ENCODE peak calls at places on chromosomes 16 and 17, in ten cellular contexts. One of them, this sample, is unnamed.

GRCh38 chr16:35599429-35600165 is 2140.2 kb downstream of the TP53TG3F start:
- DNase-seq in A549: no peak
- DNase-seq in HTR-8/SVneo: no peak
- DNase-seq in aorta: no peak
- DNase-seq in activated gamma-delta T cell treated with anti-CD3 and anti-CD28 coated beads, Interleukin-2, amount 50 U/mL, for 16 hours: no peak
- DNase-seq in kidney epithelial cell: no peak
- DNase-seq in WTC11: no peak
- DNase-seq in AG20443: no peak
- DNase-seq in stimulated activated CD4-positive, alpha-beta T cell treated with anti-CD3 and anti-CD28 coated beads, Interleukin-4, amount 100 ng/mL, for 24 hours: no peak
- DNase-seq in activated T-cell treated with anti-CD3 and anti-CD28 coated beads, Interleukin-2, amount 50 U/mL, for 24 hours: no peak
- DNase-seq in this sample: no peak

GRCh38 chr17:43217614-43218087 is 6.0 kb downstream of the TMEM106A start:
- DNase-seq in aorta: no peak
- DNase-seq in A549: no peak
- DNase-seq in activated T-cell treated with anti-CD3 and anti-CD28 coated beads, Interleukin-2, amount 50 U/mL, for 24 hours: peak
- DNase-seq in activated gamma-delta T cell treated with anti-CD3 and anti-CD28 coated beads, Interleukin-2, amount 50 U/mL, for 16 hours: no peak
- DNase-seq in WTC11: no peak
- DNase-seq in AG20443: no peak
- DNase-seq in HTR-8/SVneo: no peak
- DNase-seq in stimulated activated CD4-positive, alpha-beta T cell treated with anti-CD3 and anti-CD28 coated beads, Interleukin-4, amount 100 ng/mL, for 24 hours: peak
- DNase-seq in kidney epithelial cell: no peak
- DNase-seq in this sample: no peak

GRCh38 chr16:72203401-72203800 is 31.4 kb upstream of the PMFBP1 start:
- DNase-seq in activated gamma-delta T cell treated with anti-CD3 and anti-CD28 coated beads, Interleukin-2, amount 50 U/mL, for 16 hours: no peak
- DNase-seq in aorta: no peak
- DNase-seq in kidney epithelial cell: no peak
- DNase-seq in HTR-8/SVneo: peak
- DNase-seq in stimulated activated CD4-positive, alpha-beta T cell treated with anti-CD3 and anti-CD28 coated beads, Interleukin-4, amount 100 ng/mL, for 24 hours: no peak
- DNase-seq in AG20443: peak
- DNase-seq in activated T-cell treated with anti-CD3 and anti-CD28 coated beads, Interleukin-2, amount 50 U/mL, for 24 hours: no peak
- DNase-seq in WTC11: no peak
- DNase-seq in A549: no peak
- DNase-seq in this sample: peak

GRCh38 chr17:45430738-45431530 is 1.7 kb downstream of the ARHGAP27 start:
- DNase-seq in HTR-8/SVneo: no peak
- DNase-seq in stimulated activated CD4-positive, alpha-beta T cell treated with anti-CD3 and anti-CD28 coated beads, Interleukin-4, amount 100 ng/mL, for 24 hours: peak
- DNase-seq in aorta: peak
- DNase-seq in kidney epithelial cell: no peak
- DNase-seq in activated T-cell treated with anti-CD3 and anti-CD28 coated beads, Interleukin-2, amount 50 U/mL, for 24 hours: peak
- DNase-seq in WTC11: peak
- DNase-seq in activated gamma-delta T cell treated with anti-CD3 and anti-CD28 coated beads, Interleukin-2, amount 50 U/mL, for 16 hours: no peak
- DNase-seq in A549: no peak
- DNase-seq in AG20443: peak
- DNase-seq in this sample: peak

GRCh38 chr17:71494456-71494855 is 626.4 kb upstream of the SOX9 start:
- DNase-seq in activated gamma-delta T cell treated with anti-CD3 and anti-CD28 coated beads, Interleukin-2, amount 50 U/mL, for 16 hours: no peak
- DNase-seq in aorta: no peak
- DNase-seq in HTR-8/SVneo: no peak
- DNase-seq in activated T-cell treated with anti-CD3 and anti-CD28 coated beads, Interleukin-2, amount 50 U/mL, for 24 hours: no peak
- DNase-seq in WTC11: no peak
- DNase-seq in A549: no peak
- DNase-seq in AG20443: peak
- DNase-seq in stimulated activated CD4-positive, alpha-beta T cell treated with anti-CD3 and anti-CD28 coated beads, Interleukin-4, amount 100 ng/mL, for 24 hours: no peak
- DNase-seq in kidney epithelial cell: no peak
- DNase-seq in this sample: no peak

GRCh38 chr16:28218109-28218508 is 6.3 kb upstream of the XPO6 start:
- DNase-seq in activated T-cell treated with anti-CD3 and anti-CD28 coated beads, Interleukin-2, amount 50 U/mL, for 24 hours: peak
- DNase-seq in activated gamma-delta T cell treated with anti-CD3 and anti-CD28 coated beads, Interleukin-2, amount 50 U/mL, for 16 hours: peak
- DNase-seq in stimulated activated CD4-positive, alpha-beta T cell treated with anti-CD3 and anti-CD28 coated beads, Interleukin-4, amount 100 ng/mL, for 24 hours: peak
- DNase-seq in AG20443: peak
- DNase-seq in WTC11: peak
- DNase-seq in aorta: no peak
- DNase-seq in A549: peak
- DNase-seq in HTR-8/SVneo: peak
- DNase-seq in kidney epithelial cell: no peak
- DNase-seq in this sample: peak

GRCh38 chr17:7883781-7884386 is 4.7 kb upstream of the CHD3 start:
- DNase-seq in WTC11: no peak
- DNase-seq in kidney epithelial cell: no peak
- DNase-seq in stimulated activated CD4-positive, alpha-beta T cell treated with anti-CD3 and anti-CD28 coated beads, Interleukin-4, amount 100 ng/mL, for 24 hours: peak
- DNase-seq in A549: peak
- DNase-seq in activated gamma-delta T cell treated with anti-CD3 and anti-CD28 coated beads, Interleukin-2, amount 50 U/mL, for 16 hours: no peak
- DNase-seq in HTR-8/SVneo: peak
- DNase-seq in activated T-cell treated with anti-CD3 and anti-CD28 coated beads, Interleukin-2, amount 50 U/mL, for 24 hours: no peak
- DNase-seq in AG20443: peak
- DNase-seq in aorta: no peak
- DNase-seq in this sample: peak

GRCh38 chr17:9755083-9755482 is 36.3 kb downstream of the DHRS7C start:
- DNase-seq in aorta: no peak
- DNase-seq in A549: peak
- DNase-seq in activated T-cell treated with anti-CD3 and anti-CD28 coated beads, Interleukin-2, amount 50 U/mL, for 24 hours: no peak
- DNase-seq in WTC11: no peak
- DNase-seq in AG20443: no peak
- DNase-seq in HTR-8/SVneo: no peak
- DNase-seq in kidney epithelial cell: no peak
- DNase-seq in activated gamma-delta T cell treated with anti-CD3 and anti-CD28 coated beads, Interleukin-2, amount 50 U/mL, for 16 hours: no peak
- DNase-seq in stimulated activated CD4-positive, alpha-beta T cell treated with anti-CD3 and anti-CD28 coated beads, Interleukin-4, amount 100 ng/mL, for 24 hours: no peak
- DNase-seq in this sample: no peak

GRCh38 chr16:67663151-67663876 is 2.6 kb downstream of the PARD6A start:
- DNase-seq in WTC11: peak
- DNase-seq in kidney epithelial cell: no peak
- DNase-seq in aorta: peak
- DNase-seq in AG20443: no peak
- DNase-seq in HTR-8/SVneo: no peak
- DNase-seq in activated gamma-delta T cell treated with anti-CD3 and anti-CD28 coated beads, Interleukin-2, amount 50 U/mL, for 16 hours: no peak
- DNase-seq in A549: peak
- DNase-seq in stimulated activated CD4-positive, alpha-beta T cell treated with anti-CD3 and anti-CD28 coated beads, Interleukin-4, amount 100 ng/mL, for 24 hours: peak
- DNase-seq in activated T-cell treated with anti-CD3 and anti-CD28 coated beads, Interleukin-2, amount 50 U/mL, for 24 hours: no peak
- DNase-seq in this sample: no peak

GRCh38 chr16:64133396-64133795 is 988.5 kb downstream of the CDH11 start:
- DNase-seq in kidney epithelial cell: no peak
- DNase-seq in activated T-cell treated with anti-CD3 and anti-CD28 coated beads, Interleukin-2, amount 50 U/mL, for 24 hours: no peak
- DNase-seq in AG20443: no peak
- DNase-seq in aorta: no peak
- DNase-seq in A549: no peak
- DNase-seq in activated gamma-delta T cell treated with anti-CD3 and anti-CD28 coated beads, Interleukin-2, amount 50 U/mL, for 16 hours: no peak
- DNase-seq in stimulated activated CD4-positive, alpha-beta T cell treated with anti-CD3 and anti-CD28 coated beads, Interleukin-4, amount 100 ng/mL, for 24 hours: no peak
- DNase-seq in HTR-8/SVneo: no peak
- DNase-seq in WTC11: no peak
- DNase-seq in this sample: no peak

GRCh38 chr17:17422641-17423040 is 54.2 kb upstream of the MED9 start:
- DNase-seq in A549: no peak
- DNase-seq in activated T-cell treated with anti-CD3 and anti-CD28 coated beads, Interleukin-2, amount 50 U/mL, for 24 hours: no peak
- DNase-seq in AG20443: no peak
- DNase-seq in aorta: no peak
- DNase-seq in WTC11: no peak
- DNase-seq in activated gamma-delta T cell treated with anti-CD3 and anti-CD28 coated beads, Interleukin-2, amount 50 U/mL, for 16 hours: no peak
- DNase-seq in kidney epithelial cell: no peak
- DNase-seq in HTR-8/SVneo: no peak
- DNase-seq in stimulated activated CD4-positive, alpha-beta T cell treated with anti-CD3 and anti-CD28 coated beads, Interleukin-4, amount 100 ng/mL, for 24 hours: no peak
- DNase-seq in this sample: no peak

GRCh38 chr16:24526701-24527470 is 12.5 kb upstream of the RBBP6 start:
- DNase-seq in HTR-8/SVneo: no peak
- DNase-seq in WTC11: no peak
- DNase-seq in aorta: no peak
- DNase-seq in kidney epithelial cell: no peak
- DNase-seq in stimulated activated CD4-positive, alpha-beta T cell treated with anti-CD3 and anti-CD28 coated beads, Interleukin-4, amount 100 ng/mL, for 24 hours: no peak
- DNase-seq in AG20443: no peak
- DNase-seq in activated T-cell treated with anti-CD3 and anti-CD28 coated beads, Interleukin-2, amount 50 U/mL, for 24 hours: no peak
- DNase-seq in A549: no peak
- DNase-seq in activated gamma-delta T cell treated with anti-CD3 and anti-CD28 coated beads, Interleukin-2, amount 50 U/mL, for 16 hours: no peak
- DNase-seq in this sample: no peak

GRCh38 chr16:87002717-87003413 is 314.3 kb downstream of the C16orf95 start:
- DNase-seq in A549: no peak
- DNase-seq in aorta: no peak
- DNase-seq in AG20443: peak
- DNase-seq in activated T-cell treated with anti-CD3 and anti-CD28 coated beads, Interleukin-2, amount 50 U/mL, for 24 hours: no peak
- DNase-seq in HTR-8/SVneo: no peak
- DNase-seq in activated gamma-delta T cell treated with anti-CD3 and anti-CD28 coated beads, Interleukin-2, amount 50 U/mL, for 16 hours: no peak
- DNase-seq in stimulated activated CD4-positive, alpha-beta T cell treated with anti-CD3 and anti-CD28 coated beads, Interleukin-4, amount 100 ng/mL, for 24 hours: no peak
- DNase-seq in kidney epithelial cell: no peak
- DNase-seq in WTC11: no peak
- DNase-seq in this sample: no peak

GRCh38 chr17:2405247-2405926 is 4.5 kb upstream of the MNT start:
- DNase-seq in activated gamma-delta T cell treated with anti-CD3 and anti-CD28 coated beads, Interleukin-2, amount 50 U/mL, for 16 hours: no peak
- DNase-seq in aorta: no peak
- DNase-seq in kidney epithelial cell: no peak
- DNase-seq in HTR-8/SVneo: no peak
- DNase-seq in AG20443: peak
- DNase-seq in WTC11: no peak
- DNase-seq in activated T-cell treated with anti-CD3 and anti-CD28 coated beads, Interleukin-2, amount 50 U/mL, for 24 hours: no peak
- DNase-seq in stimulated activated CD4-positive, alpha-beta T cell treated with anti-CD3 and anti-CD28 coated beads, Interleukin-4, amount 100 ng/mL, for 24 hours: no peak
- DNase-seq in A549: peak
- DNase-seq in this sample: no peak

GRCh38 chr16:54554581-54554980 is 268.0 kb upstream of the IRX3 start:
- DNase-seq in activated T-cell treated with anti-CD3 and anti-CD28 coated beads, Interleukin-2, amount 50 U/mL, for 24 hours: no peak
- DNase-seq in activated gamma-delta T cell treated with anti-CD3 and anti-CD28 coated beads, Interleukin-2, amount 50 U/mL, for 16 hours: no peak
- DNase-seq in kidney epithelial cell: no peak
- DNase-seq in aorta: no peak
- DNase-seq in stimulated activated CD4-positive, alpha-beta T cell treated with anti-CD3 and anti-CD28 coated beads, Interleukin-4, amount 100 ng/mL, for 24 hours: no peak
- DNase-seq in WTC11: no peak
- DNase-seq in AG20443: no peak
- DNase-seq in HTR-8/SVneo: no peak
- DNase-seq in A549: no peak
- DNase-seq in this sample: no peak

GRCh38 chr17:81392909-81393654 is 2.2 kb upstream of the BAHCC1 start:
- DNase-seq in activated T-cell treated with anti-CD3 and anti-CD28 coated beads, Interleukin-2, amount 50 U/mL, for 24 hours: no peak
- DNase-seq in AG20443: no peak
- DNase-seq in A549: no peak
- DNase-seq in WTC11: peak
- DNase-seq in aorta: no peak
- DNase-seq in activated gamma-delta T cell treated with anti-CD3 and anti-CD28 coated beads, Interleukin-2, amount 50 U/mL, for 16 hours: no peak
- DNase-seq in kidney epithelial cell: no peak
- DNase-seq in stimulated activated CD4-positive, alpha-beta T cell treated with anti-CD3 and anti-CD28 coated beads, Interleukin-4, amount 100 ng/mL, for 24 hours: no peak
- DNase-seq in HTR-8/SVneo: no peak
- DNase-seq in this sample: no peak

GRCh38 chr16:48117217-48118105 is 38.3 kb downstream of the ABCC12 start:
- DNase-seq in A549: peak
- DNase-seq in aorta: no peak
- DNase-seq in HTR-8/SVneo: peak
- DNase-seq in AG20443: peak
- DNase-seq in activated gamma-delta T cell treated with anti-CD3 and anti-CD28 coated beads, Interleukin-2, amount 50 U/mL, for 16 hours: peak
- DNase-seq in activated T-cell treated with anti-CD3 and anti-CD28 coated beads, Interleukin-2, amount 50 U/mL, for 24 hours: peak
- DNase-seq in kidney epithelial cell: no peak
- DNase-seq in WTC11: peak
- DNase-seq in stimulated activated CD4-positive, alpha-beta T cell treated with anti-CD3 and anti-CD28 coated beads, Interleukin-4, amount 100 ng/mL, for 24 hours: peak
- DNase-seq in this sample: peak

GRCh38 chr17:74864297-74864865 is 4.7 kb upstream of the GRIN2C start:
- DNase-seq in HTR-8/SVneo: no peak
- DNase-seq in aorta: no peak
- DNase-seq in stimulated activated CD4-positive, alpha-beta T cell treated with anti-CD3 and anti-CD28 coated beads, Interleukin-4, amount 100 ng/mL, for 24 hours: no peak
- DNase-seq in WTC11: no peak
- DNase-seq in activated T-cell treated with anti-CD3 and anti-CD28 coated beads, Interleukin-2, amount 50 U/mL, for 24 hours: no peak
- DNase-seq in activated gamma-delta T cell treated with anti-CD3 and anti-CD28 coated beads, Interleukin-2, amount 50 U/mL, for 16 hours: no peak
- DNase-seq in A549: no peak
- DNase-seq in kidney epithelial cell: no peak
- DNase-seq in AG20443: no peak
- DNase-seq in this sample: no peak

GRCh38 chr17:57092171-57092570 is 7.1 kb downstream of the AKAP1 start:
- DNase-seq in HTR-8/SVneo: no peak
- DNase-seq in AG20443: peak
- DNase-seq in stimulated activated CD4-positive, alpha-beta T cell treated with anti-CD3 and anti-CD28 coated beads, Interleukin-4, amount 100 ng/mL, for 24 hours: no peak
- DNase-seq in kidney epithelial cell: no peak
- DNase-seq in WTC11: no peak
- DNase-seq in A549: no peak
- DNase-seq in activated gamma-delta T cell treated with anti-CD3 and anti-CD28 coated beads, Interleukin-2, amount 50 U/mL, for 16 hours: no peak
- DNase-seq in aorta: peak
- DNase-seq in activated T-cell treated with anti-CD3 and anti-CD28 coated beads, Interleukin-2, amount 50 U/mL, for 24 hours: no peak
- DNase-seq in this sample: no peak

GRCh38 chr17:78998311-78999055 is 11.1 kb downstream of the CANT1 start:
- DNase-seq in WTC11: no peak
- DNase-seq in AG20443: peak
- DNase-seq in kidney epithelial cell: no peak
- DNase-seq in A549: no peak
- DNase-seq in stimulated activated CD4-positive, alpha-beta T cell treated with anti-CD3 and anti-CD28 coated beads, Interleukin-4, amount 100 ng/mL, for 24 hours: no peak
- DNase-seq in aorta: peak
- DNase-seq in HTR-8/SVneo: no peak
- DNase-seq in activated gamma-delta T cell treated with anti-CD3 and anti-CD28 coated beads, Interleukin-2, amount 50 U/mL, for 16 hours: no peak
- DNase-seq in activated T-cell treated with anti-CD3 and anti-CD28 coated beads, Interleukin-2, amount 50 U/mL, for 24 hours: peak
- DNase-seq in this sample: no peak

GRCh38 chr16:30786936-30787612 is at the start of gene ZNF629:
- DNase-seq in aorta: peak
- DNase-seq in HTR-8/SVneo: peak
- DNase-seq in AG20443: peak
- DNase-seq in activated gamma-delta T cell treated with anti-CD3 and anti-CD28 coated beads, Interleukin-2, amount 50 U/mL, for 16 hours: no peak
- DNase-seq in A549: peak
- DNase-seq in stimulated activated CD4-positive, alpha-beta T cell treated with anti-CD3 and anti-CD28 coated beads, Interleukin-4, amount 100 ng/mL, for 24 hours: peak
- DNase-seq in kidney epithelial cell: no peak
- DNase-seq in activated T-cell treated with anti-CD3 and anti-CD28 coated beads, Interleukin-2, amount 50 U/mL, for 24 hours: peak
- DNase-seq in WTC11: peak
- DNase-seq in this sample: peak

GRCh38 chr16:58385218-58385773 is 7.0 kb upstream of the GINS3 start:
- DNase-seq in stimulated activated CD4-positive, alpha-beta T cell treated with anti-CD3 and anti-CD28 coated beads, Interleukin-4, amount 100 ng/mL, for 24 hours: no peak
- DNase-seq in A549: no peak
- DNase-seq in aorta: no peak
- DNase-seq in AG20443: no peak
- DNase-seq in kidney epithelial cell: no peak
- DNase-seq in activated gamma-delta T cell treated with anti-CD3 and anti-CD28 coated beads, Interleukin-2, amount 50 U/mL, for 16 hours: no peak
- DNase-seq in activated T-cell treated with anti-CD3 and anti-CD28 coated beads, Interleukin-2, amount 50 U/mL, for 24 hours: no peak
- DNase-seq in WTC11: no peak
- DNase-seq in HTR-8/SVneo: no peak
- DNase-seq in this sample: no peak

GRCh38 chr17:63529711-63530556 is 6.8 kb downstream of the KCNH6 start:
- DNase-seq in activated gamma-delta T cell treated with anti-CD3 and anti-CD28 coated beads, Interleukin-2, amount 50 U/mL, for 16 hours: no peak
- DNase-seq in HTR-8/SVneo: no peak
- DNase-seq in kidney epithelial cell: no peak
- DNase-seq in activated T-cell treated with anti-CD3 and anti-CD28 coated beads, Interleukin-2, amount 50 U/mL, for 24 hours: no peak
- DNase-seq in AG20443: no peak
- DNase-seq in WTC11: no peak
- DNase-seq in stimulated activated CD4-positive, alpha-beta T cell treated with anti-CD3 and anti-CD28 coated beads, Interleukin-4, amount 100 ng/mL, for 24 hours: no peak
- DNase-seq in A549: no peak
- DNase-seq in aorta: no peak
- DNase-seq in this sample: no peak

GRCh38 chr17:1087381-1088241 is 90.7 kb downstream of the TIMM22 start:
- DNase-seq in aorta: peak
- DNase-seq in A549: peak
- DNase-seq in activated gamma-delta T cell treated with anti-CD3 and anti-CD28 coated beads, Interleukin-2, amount 50 U/mL, for 16 hours: no peak
- DNase-seq in WTC11: peak
- DNase-seq in activated T-cell treated with anti-CD3 and anti-CD28 coated beads, Interleukin-2, amount 50 U/mL, for 24 hours: no peak
- DNase-seq in kidney epithelial cell: peak
- DNase-seq in AG20443: peak
- DNase-seq in HTR-8/SVneo: no peak
- DNase-seq in stimulated activated CD4-positive, alpha-beta T cell treated with anti-CD3 and anti-CD28 coated beads, Interleukin-4, amount 100 ng/mL, for 24 hours: no peak
- DNase-seq in this sample: no peak

GRCh38 chr17:9217151-9218067 is 196.1 kb downstream of the NTN1 start:
- DNase-seq in stimulated activated CD4-positive, alpha-beta T cell treated with anti-CD3 and anti-CD28 coated beads, Interleukin-4, amount 100 ng/mL, for 24 hours: no peak
- DNase-seq in activated T-cell treated with anti-CD3 and anti-CD28 coated beads, Interleukin-2, amount 50 U/mL, for 24 hours: no peak
- DNase-seq in aorta: no peak
- DNase-seq in AG20443: peak
- DNase-seq in kidney epithelial cell: no peak
- DNase-seq in WTC11: no peak
- DNase-seq in A549: no peak
- DNase-seq in HTR-8/SVneo: peak
- DNase-seq in activated gamma-delta T cell treated with anti-CD3 and anti-CD28 coated beads, Interleukin-2, amount 50 U/mL, for 16 hours: no peak
- DNase-seq in this sample: no peak

GRCh38 chr16:3029499-3030127 is 5.8 kb downstream of the THOC6 start:
- DNase-seq in stimulated activated CD4-positive, alpha-beta T cell treated with anti-CD3 and anti-CD28 coated beads, Interleukin-4, amount 100 ng/mL, for 24 hours: peak
- DNase-seq in activated T-cell treated with anti-CD3 and anti-CD28 coated beads, Interleukin-2, amount 50 U/mL, for 24 hours: peak
- DNase-seq in activated gamma-delta T cell treated with anti-CD3 and anti-CD28 coated beads, Interleukin-2, amount 50 U/mL, for 16 hours: no peak
- DNase-seq in A549: no peak
- DNase-seq in AG20443: peak
- DNase-seq in WTC11: no peak
- DNase-seq in aorta: no peak
- DNase-seq in kidney epithelial cell: no peak
- DNase-seq in HTR-8/SVneo: no peak
- DNase-seq in this sample: no peak

GRCh38 chr17:43671075-43671692 is 9.5 kb upstream of the MEOX1 start:
- DNase-seq in WTC11: no peak
- DNase-seq in stimulated activated CD4-positive, alpha-beta T cell treated with anti-CD3 and anti-CD28 coated beads, Interleukin-4, amount 100 ng/mL, for 24 hours: no peak
- DNase-seq in activated gamma-delta T cell treated with anti-CD3 and anti-CD28 coated beads, Interleukin-2, amount 50 U/mL, for 16 hours: no peak
- DNase-seq in aorta: no peak
- DNase-seq in A549: no peak
- DNase-seq in HTR-8/SVneo: peak
- DNase-seq in AG20443: peak
- DNase-seq in activated T-cell treated with anti-CD3 and anti-CD28 coated beads, Interleukin-2, amount 50 U/mL, for 24 hours: no peak
- DNase-seq in kidney epithelial cell: no peak
- DNase-seq in this sample: no peak

GRCh38 chr16:608019-608418 is 18.2 kb downstream of the RAB40C start:
- DNase-seq in kidney epithelial cell: no peak
- DNase-seq in AG20443: no peak
- DNase-seq in activated T-cell treated with anti-CD3 and anti-CD28 coated beads, Interleukin-2, amount 50 U/mL, for 24 hours: peak
- DNase-seq in WTC11: no peak
- DNase-seq in HTR-8/SVneo: no peak
- DNase-seq in A549: no peak
- DNase-seq in activated gamma-delta T cell treated with anti-CD3 and anti-CD28 coated beads, Interleukin-2, amount 50 U/mL, for 16 hours: no peak
- DNase-seq in aorta: no peak
- DNase-seq in stimulated activated CD4-positive, alpha-beta T cell treated with anti-CD3 and anti-CD28 coated beads, Interleukin-4, amount 100 ng/mL, for 24 hours: peak
- DNase-seq in this sample: no peak

This sample was measured in naive B cell.